ENCODE peak calls at places on chromosomes 6 and 20, in ten cellular contexts. R, V, J, E, P, O, W, U, N and Y are unnamed samples.

GRCh38 chr6:111674882-111675281 is 69.2 kb upstream of the TRAF3IP2 start:
- DNase-seq in N (no peak), E (no peak), W (no peak), R (no peak), U (no peak), V (no peak), J (no peak), P (no peak), O (no peak), Y (no peak)

GRCh38 chr6:22320750-22321149 is 23.9 kb upstream of the PRL start:
- DNase-seq in P (no peak), N (no peak), E (no peak), R (no peak), V (no peak), W (no peak), O (no peak), J (no peak), U (peak), Y (no peak)

GRCh38 chr6:47714802-47715201 is 16.4 kb downstream of the ADGRF4 start:
- DNase-seq in E (peak), N (no peak), W (no peak), R (no peak), U (no peak), J (no peak), P (no peak), O (no peak), V (no peak), Y (no peak)

GRCh38 chr20:45052698-45053440 is 48.1 kb downstream of the KCNS1 start:
- DNase-seq in V (no peak), W (no peak), R (no peak), U (no peak), N (no peak), J (no peak), O (no peak), P (no peak), E (no peak), Y (no peak)

GRCh38 chr6:136816716-136817115 is 5.7 kb upstream of the PEX7 start:
- DNase-seq in R (no peak), V (no peak), P (no peak), U (no peak), N (no peak), O (no peak), J (no peak), E (no peak), W (no peak), Y (no peak)

GRCh38 chr20:62064788-62065668 is 653 bp downstream of the TAF4 start:
- DNase-seq in U (no peak), J (peak), W (no peak), N (no peak), E (peak), O (no peak), P (peak), R (peak), V (no peak), Y (peak)

GRCh38 chr20:1874534-1875168 is 20.6 kb upstream of the SIRPA start:
- DNase-seq in N (no peak), P (no peak), R (no peak), J (peak), O (no peak), E (no peak), U (no peak), W (no peak), V (no peak), Y (no peak)

GRCh38 chr20:16419138-16419715 is 154.0 kb downstream of the KIF16B start:
- DNase-seq in O (no peak), J (no peak), N (no peak), E (no peak), W (no peak), U (no peak), P (no peak), R (no peak), V (no peak), Y (no peak)

GRCh38 chr20:21507275-21508229 is 6.3 kb downstream of the NKX2-2 start:
- DNase-seq in J (no peak), O (no peak), E (no peak), U (no peak), N (no peak), V (no peak), R (peak), P (no peak), W (no peak), Y (no peak)

GRCh38 chr6:151389640-151390275 is 1.6 kb downstream of the ZBTB2 start:
- DNase-seq in O (no peak), R (peak), V (peak), W (no peak), P (peak), U (peak), J (peak), N (peak), E (peak), Y (peak)

GRCh38 chr6:151014404-151015150 is 149.1 kb downstream of the MTHFD1L start:
- DNase-seq in E (peak), J (peak), N (peak), R (peak), O (no peak), W (peak), U (peak), P (peak), V (peak), Y (peak)

GRCh38 chr6:1351381-1352008 is 37.9 kb upstream of the FOXF2 start:
- DNase-seq in R (no peak), P (no peak), E (no peak), J (no peak), V (no peak), O (no peak), U (no peak), W (no peak), N (no peak), Y (no peak)

GRCh38 chr6:7730852-7731251 is 5.0 kb downstream of the BMP6 start:
- DNase-seq in R (no peak), P (no peak), O (no peak), V (no peak), J (no peak), U (peak), W (no peak), N (no peak), E (no peak), Y (no peak)

GRCh38 chr6:109834131-109834530 is 143.0 kb downstream of the FIG4 start:
- DNase-seq in P (no peak), R (no peak), U (no peak), V (no peak), W (no peak), N (no peak), O (no peak), J (no peak), E (no peak), Y (no peak)

GRCh38 chr20:14879020-14879697 is 541.7 kb upstream of the FLRT3 start:
- DNase-seq in E (no peak), R (no peak), W (no peak), V (no peak), O (no peak), N (no peak), J (no peak), U (peak), P (no peak), Y (no peak)

GRCh38 chr20:14832630-14833029 is 495.2 kb upstream of the FLRT3 start:
- DNase-seq in O (no peak), W (no peak), P (no peak), U (no peak), N (no peak), J (no peak), V (no peak), R (no peak), E (no peak), Y (no peak)

GRCh38 chr6:1552296-1552761 is 57.4 kb upstream of the FOXC1 start:
- DNase-seq in U (peak), O (no peak), P (no peak), W (no peak), N (no peak), V (no peak), J (no peak), E (no peak), R (no peak), Y (no peak)

GRCh38 chr6:47484616-47485015 is 7.0 kb downstream of the CD2AP start:
- DNase-seq in J (no peak), E (no peak), U (no peak), P (no peak), N (no peak), O (no peak), R (no peak), W (no peak), V (no peak), Y (no peak)

GRCh38 chr20:63697357-63697867 is 960 bp downstream of the TNFRSF6B start:
- DNase-seq in E (no peak), P (peak), W (no peak), U (no peak), J (no peak), R (peak), V (no peak), O (no peak), N (no peak), Y (peak)

GRCh38 chr20:36571564-36572504 is 1.6 kb upstream of the TGIF2 start:
- DNase-seq in P (no peak), U (no peak), E (peak), R (no peak), N (no peak), W (peak), O (no peak), V (no peak), J (no peak), Y (no peak)

GRCh38 chr6:169420912-169421543 is 167.4 kb upstream of the THBS2 start:
- DNase-seq in O (no peak), U (no peak), V (no peak), W (no peak), J (peak), E (peak), N (no peak), R (peak), P (peak), Y (no peak)

GRCh38 chr20:43752561-43753301 is 25.9 kb upstream of the GTSF1L start:
- DNase-seq in R (no peak), O (no peak), U (no peak), J (peak), W (no peak), V (no peak), P (peak), N (no peak), E (no peak), Y (no peak)

GRCh38 chr6:42819803-42820508 is 38.1 kb downstream of the BICRAL start:
- DNase-seq in V (no peak), N (no peak), E (peak), U (peak), R (peak), O (no peak), J (no peak), W (no peak), P (no peak), Y (no peak)

GRCh38 chr20:34472246-34472925 is 43.8 kb upstream of the DYNLRB1 start:
- DNase-seq in J (no peak), O (no peak), E (peak), N (no peak), V (no peak), R (no peak), U (no peak), P (no peak), W (no peak), Y (no peak)

GRCh38 chr6:41894366-41895299 is 542 bp downstream of the USP49 start:
- DNase-seq in V (no peak), P (peak), J (peak), O (no peak), R (no peak), W (no peak), E (peak), N (no peak), U (no peak), Y (no peak)

GRCh38 chr6:84906514-84906913 is 142.1 kb upstream of the TBX18 start:
- DNase-seq in O (no peak), N (no peak), J (no peak), P (no peak), W (no peak), E (no peak), U (no peak), R (no peak), V (no peak), Y (no peak)

GRCh38 chr20:22583773-22584629 is at the start of gene FOXA2:
- DNase-seq in U (peak), W (no peak), O (no peak), R (no peak), V (no peak), P (peak), E (peak), N (no peak), J (peak), Y (no peak)

GRCh38 chr6:31004285-31004684 is 6.0 kb upstream of the MUC22 start:
- DNase-seq in U (no peak), V (no peak), P (no peak), W (no peak), R (no peak), O (no peak), J (no peak), E (no peak), N (no peak), Y (no peak)

GRCh38 chr6:83633149-83633548 is 75.8 kb downstream of the SNAP91 start:
- DNase-seq in U (no peak), O (no peak), J (no peak), R (no peak), V (no peak), W (no peak), N (no peak), E (no peak), P (no peak), Y (no peak)

GRCh38 chr6:27532820-27533538 is 60.1 kb upstream of the ZNF184 start:
- DNase-seq in N (no peak), P (no peak), O (no peak), R (no peak), J (no peak), E (no peak), W (no peak), U (no peak), V (no peak), Y (no peak)

GRCh38 chr20:6632187-6632586 is 135.3 kb upstream of the BMP2 start:
- DNase-seq in E (peak), J (no peak), V (no peak), U (no peak), P (peak), N (no peak), O (peak), W (no peak), R (peak), Y (no peak)
- TF ChIP-seq EP300 in E (no peak), J (no peak), V (no peak), U (no peak), P (no peak), N (no peak), O (no peak), W (no peak), R (no peak), Y (no peak)

GRCh38 chr20:38790210-38791053 is 15.1 kb upstream of the PPP1R16B start:
- DNase-seq in P (no peak), J (no peak), W (no peak), R (peak), U (peak), E (peak), O (no peak), N (no peak), V (no peak), Y (no peak)
- TF ChIP-seq EP300 in P (no peak), J (no peak), W (no peak), R (no peak), U (no peak), E (no peak), O (no peak), N (no peak), V (no peak), Y (no peak)

DNA sequence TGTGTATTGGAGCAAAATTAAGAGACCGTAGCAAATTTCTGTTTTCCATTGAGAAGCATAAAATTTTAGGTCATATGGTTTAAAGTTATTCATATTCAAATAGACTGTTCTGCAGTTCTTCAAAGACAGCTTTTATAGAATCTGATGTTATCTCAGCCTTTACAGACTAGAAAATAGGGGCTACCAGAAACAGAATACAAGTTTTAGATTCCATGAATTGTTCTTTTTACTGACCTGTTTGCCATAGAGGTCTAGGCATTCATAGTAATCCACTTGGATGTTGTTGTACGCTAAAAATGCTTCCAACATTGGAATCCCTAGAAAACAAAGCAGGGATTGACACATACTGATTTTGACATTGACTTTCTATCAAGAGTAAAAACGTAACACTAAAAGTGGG is 47.3 kb upstream of the BTBD3 start:
- DNase-seq in R (no peak), J (no peak), N (no peak), E (no peak), P (no peak), O (no peak), V (no peak), W (no peak), U (no peak), Y (no peak)
- TF ChIP-seq EP300 in R (no peak), J (no peak), N (no peak), E (no peak), P (no peak), O (no peak), V (no peak), W (no peak), U (no peak), Y (no peak)

DNA sequence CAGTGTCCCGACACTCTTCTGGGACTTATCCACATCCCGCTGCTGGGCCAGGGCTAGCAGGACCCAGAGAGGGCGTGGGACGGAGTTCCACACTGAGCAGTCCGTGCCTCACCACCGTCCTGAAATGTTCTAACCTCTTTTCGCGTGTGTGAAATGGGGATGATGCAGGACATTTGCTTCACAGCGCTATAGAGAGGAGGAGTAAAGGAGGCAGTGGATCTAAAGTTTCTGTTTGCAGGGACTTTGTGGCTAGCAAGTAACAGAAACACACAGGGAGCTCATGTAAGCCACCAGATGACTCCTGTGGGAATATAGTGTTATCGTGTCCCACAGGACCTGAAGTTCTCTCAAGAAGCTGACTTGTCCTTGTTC is 634 bp downstream of the ITPA start:
- DNase-seq in P (no peak), W (no peak), R (no peak), O (no peak), V (no peak), J (no peak), U (no peak), N (no peak), E (peak), Y (no peak)
- TF ChIP-seq EP300 in P (no peak), W (no peak), R (no peak), O (no peak), V (no peak), J (no peak), U (no peak), N (no peak), E (no peak), Y (no peak)

GRCh38 chr6:148577687-148578488 is 168.9 kb upstream of the UST start:
- DNase-seq in E (peak), N (no peak), P (peak), J (peak), O (peak), R (peak), U (peak), V (peak), W (peak), Y (peak)

GRCh38 chr6:148583631-148584030 is 163.2 kb upstream of the UST start:
- DNase-seq in R (no peak), J (no peak), P (no peak), W (no peak), O (no peak), N (no peak), E (no peak), U (no peak), V (no peak), Y (no peak)

GRCh38 chr6:148578837-148579236 is 168.0 kb upstream of the UST start:
- DNase-seq in O (no peak), N (no peak), E (no peak), V (no peak), P (no peak), W (no peak), J (no peak), U (no peak), R (no peak), Y (no peak)

GRCh38 chr6:148578489-148578814 is 168.4 kb upstream of the UST start:
- DNase-seq in O (no peak), V (no peak), R (no peak), J (no peak), N (no peak), W (no peak), U (no peak), P (no peak), E (no peak), Y (no peak)

DNA sequence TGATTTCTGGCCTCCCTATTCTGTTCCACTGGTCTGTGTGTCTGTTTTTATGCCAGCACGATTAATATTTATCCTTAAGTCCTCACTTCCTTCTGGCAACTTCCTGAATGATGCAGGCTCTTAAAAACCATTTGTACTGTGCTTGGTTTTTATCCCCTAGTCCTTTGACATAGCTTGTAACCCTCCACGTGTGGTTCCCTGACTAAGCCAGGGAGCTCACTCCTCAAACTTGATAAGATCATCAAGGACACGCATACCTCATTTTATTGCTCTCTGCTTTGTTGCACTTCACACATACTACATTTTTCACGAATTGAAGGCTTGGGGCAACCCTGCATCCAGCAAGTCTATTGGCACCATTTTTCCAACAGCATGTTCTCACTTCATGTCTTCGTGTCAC is 166.4 kb upstream of the UST start:
- DNase-seq in O (no peak), P (no peak), W (no peak), U (no peak), J (no peak), V (no peak), N (no peak), E (no peak), R (no peak), Y (no peak)
- TF ChIP-seq EP300 in O (no peak), P (no peak), W (no peak), U (no peak), J (no peak), V (no peak), N (no peak), E (no peak), R (no peak), Y (no peak)

GRCh38 chr20:5171074-5171789 is 44.4 kb downstream of the CDS2 start:
- DNase-seq in O (no peak), V (no peak), R (no peak), W (no peak), U (no peak), J (no peak), P (no peak), E (no peak), N (no peak), Y (peak)

GRCh38 chr20:5172167-5172586 is 45.4 kb downstream of the CDS2 start:
- DNase-seq in V (no peak), J (no peak), W (no peak), R (no peak), P (no peak), N (no peak), O (no peak), E (no peak), U (no peak), Y (no peak)

GRCh38 chr20:5170341-5170740 is 43.5 kb downstream of the CDS2 start:
- DNase-seq in J (no peak), W (no peak), R (no peak), V (no peak), U (no peak), P (no peak), E (no peak), O (no peak), N (no peak), Y (no peak)

GRCh38 chr20:5171790-5172164 is 45.0 kb downstream of the CDS2 start:
- DNase-seq in W (no peak), J (no peak), V (no peak), R (no peak), O (no peak), P (no peak), E (peak), U (no peak), N (no peak), Y (no peak)

DNA sequence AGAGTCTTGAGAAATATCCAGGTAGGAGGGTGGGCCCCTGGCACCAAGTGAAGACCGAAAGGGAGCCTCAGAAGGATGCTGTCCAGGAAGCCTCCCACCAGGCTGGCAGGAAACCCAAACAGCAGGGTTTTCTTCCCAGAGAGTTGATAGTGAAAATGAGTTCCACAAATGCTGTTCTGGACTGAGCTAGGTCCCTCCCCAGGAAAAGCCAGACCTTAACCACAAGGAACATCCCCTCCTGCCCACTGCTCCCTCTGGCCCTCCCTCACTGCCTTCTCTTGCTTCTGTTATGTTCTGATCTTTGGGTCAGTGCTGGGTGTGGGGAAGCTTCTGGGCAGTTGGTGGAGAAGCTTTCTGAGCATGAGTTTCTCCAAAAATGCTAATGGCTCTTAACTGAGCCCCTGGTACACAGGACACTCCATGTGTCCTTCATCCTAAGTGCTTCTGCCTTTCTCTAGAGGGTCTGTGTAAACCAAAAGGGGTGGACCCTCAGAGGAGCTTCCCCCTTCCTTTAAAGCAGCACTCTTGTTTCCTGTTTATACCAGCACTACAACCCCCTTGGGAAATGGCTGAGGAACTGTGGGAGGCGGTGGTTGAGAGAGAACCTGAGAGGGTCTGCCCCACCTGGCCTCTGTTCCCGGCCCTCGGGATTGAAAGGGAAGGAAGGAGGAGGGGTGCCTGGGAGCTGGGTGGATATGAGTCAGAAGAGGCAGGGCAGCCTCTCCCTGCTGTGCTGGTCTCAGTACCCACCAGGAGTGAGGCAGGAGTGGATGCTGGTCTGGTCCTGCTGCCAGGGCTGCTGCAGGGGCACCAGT is 42.0 kb downstream of the CDS2 start:
- DNase-seq in R (no peak), W (no peak), P (no peak), U (no peak), E (no peak), O (no peak), N (no peak), V (no peak), J (no peak), Y (no peak)
- TF ChIP-seq EP300 in R (no peak), W (no peak), P (no peak), U (no peak), E (no peak), O (no peak), N (no peak), V (no peak), J (no peak), Y (no peak)